ENCODE peak calls at places on chromosomes 6 and 20, in seven cellular contexts. N is mucosa of descending colon, Q is cardiac fibroblast, H is Panc1, D is lung, X is sigmoid colon, S is AG04450. C is an unnamed sample.

GRCh38 chr6:41811095-41811494 is 23.6 kb downstream of the TOMM6 start:
- DNase-seq in N (no peak), Q (no peak), H (no peak), D (no peak), X (no peak), S (no peak), C (no peak)

GRCh38 chr6:156833755-156834154 is 56.6 kb downstream of the ARID1B start:
- DNase-seq in N (no peak), Q (no peak), H (no peak), D (no peak), X (no peak), S (no peak), C (no peak)

GRCh38 chr6:31169123-31169857 is 1.2 kb downstream of the POU5F1 start:
- DNase-seq in N (no peak), Q (no peak), H (no peak), D (no peak), X (no peak), S (no peak), C (no peak)

GRCh38 chr6:170096191-170096802 is 194.6 kb downstream of the DLL1 start:
- DNase-seq in N (no peak), Q (no peak), H (no peak), D (no peak), X (peak; percentile 52), S (no peak), C (no peak)

GRCh38 chr6:71279321-71279720 is 9.3 kb upstream of the OGFRL1 start:
- DNase-seq in N (no peak), Q (no peak), H (no peak), D (no peak), X (no peak), S (no peak), C (no peak)

GRCh38 chr6:136717297-136717990 is 74.8 kb downstream of the MAP3K5 start:
- DNase-seq in N (no peak), Q (peak; percentile 34), H (no peak), D (no peak), X (no peak), S (no peak), C (no peak)

GRCh38 chr20:4165984-4166725 is 150.8 kb upstream of the RNF24 start:
- DNase-seq in N (no peak), Q (no peak), H (no peak), D (no peak), X (no peak), S (no peak), C (no peak)

GRCh38 chr6:43129434-43130194 is 41.5 kb upstream of the SRF start:
- DNase-seq in N (peak; percentile 76), Q (peak; percentile 60), H (no peak), D (no peak), X (no peak), S (no peak), C (no peak)

GRCh38 chr6:45724511-45724910 is 291.1 kb downstream of the CLIC5 start:
- DNase-seq in N (no peak), Q (peak; percentile 86), H (no peak), D (no peak), X (no peak), S (peak; percentile 39), C (no peak)

GRCh38 chr6:1381397-1382330 is 7.7 kb upstream of the FOXF2 start:
- DNase-seq in N (peak; percentile 73), Q (no peak), H (no peak), D (no peak), X (no peak), S (no peak), C (no peak)

GRCh38 chr6:147467891-147468290 is 40.6 kb upstream of the SAMD5 start:
- DNase-seq in N (no peak), Q (no peak), H (no peak), D (no peak), X (no peak), S (no peak), C (no peak)

GRCh38 chr20:33611106-33611505 is 51.0 kb upstream of the C20orf144 start:
- DNase-seq in N (no peak), Q (no peak), H (no peak), D (no peak), X (no peak), S (no peak), C (no peak)

GRCh38 chr20:9119776-9120175 is 50.9 kb downstream of the PLCB4 start:
- DNase-seq in N (no peak), Q (no peak), H (no peak), D (no peak), X (peak; percentile 75), S (no peak), C (peak; percentile 62)

GRCh38 chr6:134282816-134283215 is 35.1 kb downstream of the SGK1 start:
- DNase-seq in N (no peak), Q (peak; percentile 29), H (no peak), D (no peak), X (no peak), S (no peak), C (no peak)
- TF ChIP-seq CTCF in N (no peak), Q (no peak), H (no peak), D (no peak), X (no peak), S (peak; percentile 3), C (no peak)

GRCh38 chr6:87682310-87682709 is 19.7 kb downstream of the AKIRIN2 start:
- DNase-seq in N (no peak), Q (no peak), H (no peak), D (no peak), X (no peak), S (no peak), C (no peak)
- H3K4me3 ChIP-seq in N (no peak overlapping the region), Q (no peak overlapping the region), H (no peak overlapping the region), D (no peak overlapping the region), X (no peak overlapping the region), S (no peak overlapping the region), C (no peak overlapping the region)

GRCh38 chr6:23659125-23659524 is 466.9 kb upstream of the NRSN1 start:
- DNase-seq in N (no peak), Q (peak; percentile 1), H (no peak), D (no peak), X (no peak), S (no peak), C (no peak)
- TF ChIP-seq CTCF in N (peak; percentile 19), Q (no peak), H (peak; percentile 47), D (no peak), X (peak; percentile 12), S (peak; percentile 36), C (peak; percentile 59)

GRCh38 chr20:1327827-1328679 is 886 bp downstream of the SDCBP2 start:
- DNase-seq in N (peak; percentile 56), Q (no peak), H (no peak), D (peak; percentile 22), X (peak; percentile 49), S (no peak), C (no peak)

GRCh38 chr20:1326031-1326930 is 2.7 kb downstream of the SDCBP2 start:
- DNase-seq in N (peak; percentile 53), Q (peak; percentile 66), H (no peak), D (no peak), X (peak; percentile 73), S (no peak), C (peak; percentile 34)

GRCh38 chr20:1328680-1329330 is at the start of gene SDCBP2:
- DNase-seq in N (peak; percentile 89), Q (no peak), H (no peak), D (peak; percentile 66), X (peak; percentile 49), S (no peak), C (no peak)

GRCh38 chr20:1325173-1326030 is 3.5 kb downstream of the SDCBP2 start:
- DNase-seq in N (peak; percentile 97), Q (peak; percentile 99), H (peak; percentile 80), D (peak; percentile 97), X (peak; percentile 99), S (peak; percentile 92), C (peak; percentile 99)

DNA sequence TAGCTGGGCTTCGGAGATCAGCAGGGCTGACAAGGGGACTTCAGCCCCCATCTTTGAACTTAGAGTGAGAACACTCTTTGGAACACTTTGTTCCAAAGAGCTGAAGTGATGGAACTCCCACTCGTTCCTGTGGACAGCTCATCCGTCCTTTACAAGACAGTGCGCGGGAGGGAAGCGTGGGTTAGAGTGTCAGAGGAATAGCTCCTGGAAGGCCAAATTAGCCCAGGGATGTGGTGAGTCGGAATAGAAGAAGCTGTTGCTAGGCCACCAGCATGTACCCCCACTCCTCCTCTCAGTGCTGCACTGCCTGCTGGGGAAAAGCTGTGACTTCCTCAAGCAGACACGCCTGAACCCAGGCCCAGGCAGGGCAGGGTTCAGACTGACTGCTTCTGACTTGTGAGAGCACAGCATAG is 1.7 kb downstream of the SDCBP2 start:
- DNase-seq in N (peak; percentile 59), Q (peak; percentile 85), H (no peak), D (no peak), X (peak; percentile 66), S (no peak), C (no peak)
- H3K4me3 ChIP-seq in N (no peak overlapping the region), Q (no peak overlapping the region), H (no peak overlapping the region), D (no peak overlapping the region), X (no peak overlapping the region), S (no peak overlapping the region), C (no peak overlapping the region)

DNA sequence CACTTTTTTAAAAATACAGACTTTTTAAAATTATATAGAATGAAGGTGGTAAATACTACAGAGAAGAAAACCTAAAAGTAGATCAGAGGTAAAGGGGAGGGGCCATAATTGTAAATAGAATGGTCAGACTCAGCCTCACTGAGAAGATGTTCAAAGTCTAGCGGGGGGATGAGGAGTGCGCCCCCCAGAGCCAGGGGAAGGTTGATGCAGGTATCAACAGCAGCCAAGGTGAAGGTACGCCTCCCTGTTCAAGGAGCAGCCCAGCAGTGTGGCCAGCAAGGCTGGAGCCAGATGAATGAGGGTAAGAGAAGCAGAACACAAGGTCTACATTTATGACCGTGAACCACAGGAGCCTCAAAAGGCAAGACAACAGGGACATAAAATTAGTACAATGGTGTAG is 204.1 kb downstream of the PTPRT start:
- DNase-seq in N (no peak), Q (no peak), H (no peak), D (no peak), X (no peak), S (no peak), C (no peak)
- TF ChIP-seq CTCF in N (no peak), Q (no peak), H (no peak), D (no peak), X (no peak), S (no peak), C (no peak)

GRCh38 chr6:133741375-133741861 is 147.5 kb upstream of the TCF21 start:
- DNase-seq in N (no peak), Q (peak; percentile 30), H (no peak), D (no peak), X (no peak), S (no peak), C (no peak)
- H3K4me3 ChIP-seq in N (no peak overlapping the region), Q (no peak overlapping the region), H (no peak overlapping the region), D (no peak overlapping the region), X (no peak overlapping the region), S (no peak overlapping the region), C (no peak overlapping the region)

GRCh38 chr6:4313044-4313686 is 177.8 kb upstream of the ECI2 start:
- DNase-seq in N (peak; percentile 51), Q (peak; percentile 98), H (peak; percentile 71), D (peak; percentile 45), X (peak; percentile 74), S (peak; percentile 55), C (peak; percentile 29)
- TF ChIP-seq CTCF in N (no peak), Q (peak; percentile 61), H (peak; percentile 42), D (peak; percentile 10), X (no peak), S (peak; percentile 67), C (peak; percentile 55)

C was measured in left ventricle myocardium inferior.